ENCODE peak calls at places on chromosomes 3 and 15, in eight cellular contexts. M, C, N, A, I, K, B and V are unnamed samples.

GRCh38 chr3:30282052-30282708 is 324.2 kb upstream of the TGFBR2 start:
- DNase-seq in B (no peak), A (no peak), K (peak), I (peak), C (peak), N (no peak), M (no peak), V (no peak)

GRCh38 chr3:56042326-56042951 is 425.8 kb downstream of the ERC2 start:
- DNase-seq in I (peak), A (peak), M (no peak), B (no peak), K (peak), C (no peak), N (no peak), V (no peak)

GRCh38 chr3:155946178-155946577 is 75.7 kb downstream of the GMPS start:
- DNase-seq in K (no peak), A (no peak), I (no peak), B (no peak), M (no peak), N (no peak), C (no peak), V (no peak)

GRCh38 chr15:90934949-90935751 is at the start of gene UNC45A:
- DNase-seq in K (peak), I (peak), A (peak), B (peak), N (peak), M (peak), C (peak), V (peak)

GRCh38 chr3:58144478-58145142 is 66.2 kb downstream of the DNASE1L3 start:
- DNase-seq in I (no peak), N (no peak), C (no peak), B (no peak), K (no peak), M (no peak), A (no peak), V (no peak)

GRCh38 chr3:195905970-195906864 is 2.1 kb downstream of the TNK2 start:
- DNase-seq in N (no peak), B (no peak), M (no peak), A (no peak), I (no peak), K (no peak), C (no peak), V (no peak)

GRCh38 chr3:171904829-171905228 is 61.7 kb downstream of the TMEM212 start:
- DNase-seq in B (no peak), M (no peak), N (no peak), C (no peak), K (no peak), I (peak), A (no peak), V (no peak)

GRCh38 chr3:8637348-8637747 is 7.2 kb downstream of the SSUH2 start:
- DNase-seq in N (no peak), A (no peak), K (no peak), I (no peak), B (no peak), C (no peak), M (no peak), V (no peak)

GRCh38 chr15:68277131-68277604 is 377 bp upstream of the FEM1B start:
- DNase-seq in K (peak), B (no peak), I (no peak), A (no peak), N (no peak), C (no peak), M (peak), V (no peak)

GRCh38 chr15:45129651-45130129 is at the start of the genes DUOX1 and DUOXA1:
- DNase-seq in K (peak), C (peak), I (no peak), N (no peak), M (peak), A (no peak), B (peak), V (no peak)

GRCh38 chr3:52537165-52537635 is 795 bp downstream of the UQCC5 start:
- DNase-seq in C (no peak), B (no peak), K (no peak), N (no peak), A (no peak), M (no peak), I (no peak), V (no peak)

GRCh38 chr15:29919380-29919881 is 97.2 kb upstream of the TJP1 start:
- DNase-seq in N (no peak), C (no peak), I (no peak), A (no peak), K (no peak), M (no peak), B (no peak), V (no peak)

GRCh38 chr3:115986555-115987207 is 363.4 kb downstream of the GAP43 start:
- DNase-seq in B (no peak), C (peak), I (no peak), M (no peak), A (peak), N (no peak), K (peak), V (no peak)

GRCh38 chr3:128278761-128279593 is 125.7 kb downstream of the EEFSEC start:
- DNase-seq in A (no peak), N (no peak), B (peak), K (peak), C (no peak), M (peak), I (peak), V (no peak)
- TF ChIP-seq POLR2AphosphoS5 in A (no peak), N (no peak), B (no peak), K (no peak), C (no peak), M (no peak), I (peak), V (peak)

DNA sequence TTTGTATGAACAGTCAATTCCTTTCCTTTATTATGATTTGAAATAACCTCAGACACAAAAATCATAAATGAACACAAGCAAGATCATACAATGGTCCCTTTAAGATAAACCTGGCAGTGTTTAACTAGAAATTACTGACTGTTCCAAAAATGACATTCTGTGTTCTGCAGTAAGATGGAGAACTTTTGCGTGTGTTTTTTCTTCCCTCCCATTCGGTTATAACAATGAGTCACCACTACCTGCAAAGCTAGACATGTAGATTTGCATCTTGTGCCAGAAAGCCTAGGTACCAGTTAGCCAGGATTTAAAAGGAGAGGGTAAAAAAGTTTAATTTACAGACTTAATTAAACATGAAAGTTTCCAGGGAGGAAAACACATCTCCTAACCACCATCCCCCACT is 248.2 kb upstream of the ADAMTS9 start:
- DNase-seq in B (no peak), M (no peak), A (no peak), C (no peak), N (no peak), I (no peak), K (no peak), V (no peak)
- TF ChIP-seq POLR2AphosphoS5 in B (no peak), M (no peak), A (no peak), C (no peak), N (no peak), I (no peak), K (no peak), V (no peak)

GRCh38 chr3:118564800-118565199 is 469.8 kb downstream of the IGSF11 start:
- DNase-seq in K (no peak), N (no peak), B (no peak), C (no peak), A (no peak), M (no peak), I (no peak), V (no peak)
- TF ChIP-seq POLR2AphosphoS5 in K (no peak), N (no peak), B (no peak), C (no peak), A (no peak), M (no peak), I (no peak), V (no peak)

GRCh38 chr3:71428841-71429609 is 154.5 kb downstream of the FOXP1 start:
- DNase-seq in N (no peak), M (peak), B (no peak), A (no peak), I (peak), K (no peak), C (no peak), V (peak)
- TF ChIP-seq POLR2AphosphoS5 in N (no peak), M (no peak), B (no peak), A (no peak), I (no peak), K (no peak), C (no peak), V (peak)

DNA sequence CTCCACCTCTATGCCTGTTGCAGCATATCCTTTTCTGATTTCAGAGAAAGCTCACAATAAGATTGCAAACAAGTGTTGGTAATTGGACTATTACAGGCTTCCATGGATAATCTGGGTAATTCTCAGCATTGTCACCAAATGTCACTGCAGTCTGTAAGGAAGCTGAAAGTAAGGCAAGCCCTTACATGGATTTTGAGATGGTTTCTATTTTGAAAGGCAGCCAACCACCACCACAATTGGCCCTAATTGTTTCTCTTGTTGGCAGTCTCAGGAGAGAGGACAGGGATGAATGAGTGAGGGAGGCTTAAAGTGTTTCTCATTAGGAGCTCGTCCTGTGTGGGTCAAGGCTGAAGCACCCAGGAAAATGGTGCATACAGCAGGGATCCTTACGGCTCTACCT is 879.9 kb downstream of the TUSC7 start:
- DNase-seq in N (no peak), I (no peak), M (no peak), A (no peak), B (no peak), C (no peak), K (peak), V (no peak)
- TF ChIP-seq POLR2AphosphoS5 in N (no peak), I (no peak), M (no peak), A (no peak), B (no peak), C (no peak), K (no peak), V (no peak)